ENCODE peak calls at places on chromosome 2, in four cellular contexts. E is uterus, X is thyroid gland, A is heart right ventricle. R is an unnamed sample.

GRCh38 chr2:22037274-22037673 is 913.5 kb downstream of the TDRD15 start:
- DNase-seq in E (no peak), X (no peak), A (no peak), R (no peak)

GRCh38 chr2:102033028-102033749 is 41.4 kb downstream of the IL1R2 start:
- DNase-seq in E (peak), X (peak), A (peak), R (no peak)

GRCh38 chr2:152755029-152755428 is 36.6 kb downstream of the ARL6IP6 start:
- DNase-seq in E (peak), X (peak), A (no peak), R (no peak)

GRCh38 chr2:105489168-105489878 is 90.5 kb upstream of the FHL2 start:
- DNase-seq in E (no peak), X (no peak), A (no peak), R (no peak)

GRCh38 chr2:237423891-237424290 is 9.9 kb upstream of the COL6A3 start:
- DNase-seq in E (no peak), X (no peak), A (no peak), R (no peak)

GRCh38 chr2:1602359-1603010 is 141.8 kb downstream of the PXDN start:
- DNase-seq in E (no peak), X (no peak), A (no peak), R (no peak)

GRCh38 chr2:204479557-204479956 is 65.7 kb upstream of the PARD3B start:
- DNase-seq in E (no peak), X (no peak), A (no peak), R (no peak)

GRCh38 chr2:223815186-223815883 is 22.0 kb downstream of the AP1S3 start:
- DNase-seq in E (no peak), X (peak), A (no peak), R (no peak)

GRCh38 chr2:231670892-231671616 is 37.3 kb upstream of the PTMA start:
- DNase-seq in E (no peak), X (peak), A (no peak), R (no peak)

GRCh38 chr2:197307933-197308521 is 2.6 kb downstream of the ANKRD44 start:
- DNase-seq in E (no peak), X (no peak), A (no peak), R (no peak)

GRCh38 chr2:10520926-10521325 is 72.8 kb upstream of the ODC1 start:
- DNase-seq in E (no peak), X (no peak), A (no peak), R (no peak)

GRCh38 chr2:115460008-115460407 is 1017.6 kb downstream of the DPP10 start:
- DNase-seq in E (no peak), X (no peak), A (no peak), R (no peak)

GRCh38 chr2:148906136-148906535 is 31.1 kb downstream of the KIF5C start:
- DNase-seq in E (no peak), X (no peak), A (no peak), R (no peak)

GRCh38 chr2:159093496-159093895 is 125.1 kb downstream of the TANC1 start:
- DNase-seq in E (no peak), X (no peak), A (no peak), R (no peak)

GRCh38 chr2:215354771-215355695 is 43.2 kb downstream of the ATIC start:
- DNase-seq in E (no peak), X (no peak), A (no peak), R (no peak)
- H3K27ac ChIP-seq in E (no peak), X (no peak), A (no peak), R (no peak)

DNA sequence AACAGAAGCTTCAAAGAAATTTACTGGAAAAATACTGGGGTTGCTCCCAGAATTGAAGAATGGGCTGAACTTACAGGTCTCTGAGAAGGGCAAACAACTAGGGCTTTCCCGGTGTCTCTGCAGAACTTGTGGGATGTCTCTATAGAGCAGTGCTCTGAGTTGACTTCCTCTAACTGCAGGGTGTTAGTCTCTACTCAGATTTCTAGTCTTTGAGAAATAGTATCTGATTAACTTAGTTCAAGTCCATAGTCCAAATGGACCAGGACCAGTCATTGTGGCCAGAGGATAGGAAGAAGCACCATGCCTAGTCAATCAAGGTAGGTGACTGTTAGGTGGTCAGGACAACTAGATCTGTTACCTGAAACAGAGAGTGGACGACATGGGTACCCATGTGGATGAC is 45.8 kb downstream of the LIMS1 start:
- DNase-seq in E (no peak), X (no peak), A (no peak), R (no peak)
- H3K27ac ChIP-seq in E (no peak), X (no peak), A (no peak), R (no peak)

DNA sequence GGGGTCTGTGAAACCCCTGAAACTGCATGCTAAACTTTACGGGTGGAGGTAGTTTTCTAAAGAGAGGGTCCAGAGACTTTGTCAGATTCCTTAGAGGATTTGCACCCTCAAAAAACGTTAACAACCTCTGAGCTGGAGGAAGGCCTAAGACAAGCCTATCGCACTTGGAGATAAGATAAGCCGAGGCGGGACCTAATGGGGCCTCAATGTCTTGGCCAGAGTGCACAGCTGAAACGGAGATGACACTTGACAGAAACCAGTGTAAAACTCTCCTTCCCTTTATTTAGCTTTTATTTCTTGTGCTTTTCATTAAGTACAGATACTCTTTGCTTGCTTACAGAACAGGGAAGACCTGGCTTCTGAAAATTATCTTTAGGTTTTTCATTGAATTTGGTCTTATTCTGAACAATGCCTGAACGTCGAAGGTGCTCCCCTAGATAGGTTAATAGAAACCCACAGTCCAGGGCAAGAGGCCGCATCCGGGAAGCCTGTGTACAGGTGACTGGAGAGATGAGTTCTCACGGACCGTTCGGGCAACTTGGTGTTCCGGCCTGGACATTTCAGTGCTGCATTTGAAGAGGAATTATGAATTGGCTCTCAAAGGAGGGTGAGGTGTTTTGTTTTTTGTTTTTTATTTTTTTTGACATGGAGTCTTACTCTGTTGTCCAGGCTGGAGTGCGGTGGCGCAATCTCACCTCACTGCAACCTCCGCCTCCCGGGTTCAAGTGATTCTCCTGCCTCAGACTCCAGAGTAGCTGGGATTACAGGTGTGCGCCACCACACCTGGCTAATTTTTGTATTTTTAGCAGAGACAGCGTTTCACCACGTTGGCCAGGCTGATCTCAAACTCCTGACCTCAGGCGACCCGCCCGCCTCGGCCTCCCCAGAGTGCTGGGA is 49.7 kb downstream of the SH3BP4 start:
- DNase-seq in E (peak), X (no peak), A (no peak), R (no peak)
- H3K27ac ChIP-seq in E (peak), X (no peak), A (no peak), R (no peak)

DNA sequence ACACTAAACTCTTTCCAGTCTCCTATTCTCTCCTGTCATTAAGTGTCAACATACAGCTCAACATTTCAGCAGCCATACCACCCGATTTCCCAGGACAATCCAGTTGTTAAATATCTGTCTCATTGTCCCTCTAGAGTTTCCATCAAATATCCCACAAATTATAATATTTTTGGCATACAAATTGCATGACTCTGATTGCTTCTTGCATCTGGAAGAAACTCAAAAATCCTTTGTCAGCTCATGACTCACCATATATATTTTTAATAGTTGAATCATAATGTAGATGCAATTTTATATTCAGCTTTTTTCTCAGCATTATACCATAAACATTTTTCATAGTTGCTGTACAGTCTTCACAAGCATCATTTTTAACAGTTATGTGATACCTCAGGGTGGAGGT is 7.2 kb downstream of the SLC30A3 start:
- DNase-seq in E (no peak), X (no peak), A (no peak), R (no peak)
- H3K27ac ChIP-seq in E (no peak), X (no peak), A (no peak), R (no peak)

R was measured in caudate nucleus.